ENCODE peak calls at places on chromosomes 11 and 22, in seven cellular contexts. D, A, L, C, I, S and O are unnamed samples.

GRCh38 chr11:101363706-101364275 is 220.0 kb downstream of the TRPC6 start:
- DNase-seq in S (no peak), A (no peak), I (no peak), C (no peak), D (no peak), L (no peak), O (no peak)

GRCh38 chr11:57440744-57441414 is 14.0 kb upstream of the SLC43A3 start:
- DNase-seq in I (no peak), D (no peak), S (no peak), A (no peak), C (no peak), L (no peak), O (no peak)

GRCh38 chr11:77118086-77118485 is 10.0 kb upstream of the MYO7A start:
- DNase-seq in S (no peak), C (no peak), D (no peak), L (no peak), A (no peak), I (no peak), O (no peak)

GRCh38 chr22:31646186-31647019 is 15.6 kb downstream of the PISD start:
- DNase-seq in D (no peak), A (peak), L (no peak), I (no peak), C (no peak), S (peak), O (no peak)

GRCh38 chr11:12275818-12276217 is 101.6 kb upstream of the PARVA start:
- DNase-seq in C (no peak), A (no peak), L (no peak), S (no peak), D (no peak), I (no peak), O (no peak)

GRCh38 chr11:123654566-123655081 is at the start of gene SCN3B:
- DNase-seq in L (peak), C (no peak), S (peak), A (peak), D (peak), I (no peak), O (peak)

GRCh38 chr11:86790073-86790727 is 10.1 kb upstream of the PRSS23 start:
- DNase-seq in I (no peak), C (no peak), A (no peak), S (peak), D (no peak), L (no peak), O (no peak)

GRCh38 chr11:111983187-111983986 is 41.8 kb upstream of the DLAT start:
- DNase-seq in S (peak), A (peak), D (no peak), L (peak), C (no peak), I (no peak), O (peak)

GRCh38 chr11:133927690-133928627 is 28.8 kb downstream of the IGSF9B start:
- DNase-seq in A (peak), I (peak), S (peak), D (peak), C (peak), L (peak), O (peak)

GRCh38 chr22:44753189-44754042 is 1.0 kb downstream of the ARHGAP8 start:
- DNase-seq in D (no peak), I (no peak), S (no peak), C (no peak), L (no peak), A (peak), O (no peak)